ENCODE peak calls at places on chromosomes 12 and 14, in seven cellular contexts. C is IMR-90, L is cardiac muscle cell, M is tibial nerve, J is mammary epithelial cell, S is H9, Q is uterus. P is an unnamed sample.

GRCh38 chr14:68466491-68466977 is 326.3 kb downstream of the ZFP36L1 start:
- DNase-seq in M (no peak), J (peak; percentile 91), S (no peak), C (peak; percentile 92), L (peak; percentile 95), Q (no peak), P (peak; percentile 98)

GRCh38 chr14:76293221-76293620 is 82.7 kb upstream of the ESRRB start:
- DNase-seq in C (no peak), M (no peak), L (no peak), Q (no peak), J (no peak), S (no peak), P (no peak)

GRCh38 chr12:120851444-120851843 is 52.7 kb downstream of the SPPL3 start:
- DNase-seq in M (no peak), J (no peak), L (no peak), Q (no peak), C (no peak), S (no peak), P (no peak)

GRCh38 chr14:76133103-76133502 is 18.6 kb upstream of the GPATCH2L start:
- DNase-seq in J (peak; percentile 21), Q (no peak), S (peak; percentile 42), C (peak; percentile 24), L (peak; percentile 54), M (no peak), P (peak; percentile 26)

GRCh38 chr12:124375141-124375788 is 80.4 kb downstream of the RFLNA start:
- DNase-seq in M (no peak), S (no peak), Q (no peak), J (no peak), L (no peak), C (no peak), P (no peak)

GRCh38 chr12:116331876-116332275 is 54.4 kb upstream of the MED13L start:
- DNase-seq in L (no peak), S (no peak), J (no peak), Q (no peak), C (no peak), M (no peak), P (peak; percentile 79)

GRCh38 chr14:50311337-50311973 is 574 bp downstream of the L2HGDH start:
- DNase-seq in M (peak; percentile 19), C (no peak), Q (no peak), S (no peak), L (no peak), J (no peak), P (no peak)

GRCh38 chr14:94041551-94042346 is 15.6 kb downstream of the OTUB2 start:
- DNase-seq in C (peak; percentile 78), L (peak; percentile 82), Q (no peak), S (no peak), M (no peak), J (no peak), P (no peak)

GRCh38 chr12:129704232-129704830 is 199.5 kb downstream of the TMEM132D start:
- DNase-seq in J (no peak), Q (no peak), M (no peak), L (no peak), C (no peak), S (peak; percentile 61), P (no peak)

GRCh38 chr12:68393398-68393797 is 61.2 kb upstream of the MDM1 start:
- DNase-seq in L (no peak), Q (no peak), J (no peak), C (no peak), S (no peak), M (no peak), P (no peak)

GRCh38 chr12:88693837-88694445 is 113.7 kb upstream of the KITLG start:
- DNase-seq in J (peak; percentile 51), C (peak; percentile 65), S (no peak), Q (no peak), M (no peak), L (no peak), P (peak; percentile 52)

GRCh38 chr14:57299511-57299910 is 30.7 kb downstream of the AP5M1 start:
- DNase-seq in M (no peak), L (no peak), J (no peak), S (no peak), C (no peak), Q (no peak), P (no peak)

GRCh38 chr12:25557830-25558436 is 4.8 kb upstream of the LMNTD1 start:
- DNase-seq in Q (no peak), C (peak; percentile 43), S (no peak), L (peak; percentile 52), J (peak; percentile 45), M (peak; percentile 68), P (no peak)

GRCh38 chr12:86777335-86777734 is 521.1 kb upstream of the MGAT4C start:
- DNase-seq in Q (no peak), L (peak; percentile 19), J (no peak), C (no peak), S (no peak), M (no peak), P (no peak)

GRCh38 chr12:108308432-108308831 is 30.7 kb downstream of the CMKLR1 start:
- DNase-seq in C (no peak), M (no peak), L (no peak), Q (no peak), J (no peak), S (no peak), P (no peak)

GRCh38 chr14:44700184-44700583 is 193.1 kb upstream of the FSCB start:
- DNase-seq in M (no peak), Q (no peak), L (peak; percentile 43), J (no peak), C (peak; percentile 52), S (no peak), P (no peak)

GRCh38 chr12:1189163-1189562 is 198.1 kb downstream of the ERC1 start:
- DNase-seq in M (no peak), J (peak; percentile 94), Q (no peak), S (no peak), L (no peak), C (no peak), P (peak; percentile 87)

GRCh38 chr14:95497561-95498011 is 18.9 kb downstream of the SYNE3 start:
- DNase-seq in S (no peak), L (no peak), J (no peak), C (no peak), M (no peak), Q (no peak), P (no peak)

GRCh38 chr12:26648999-26649398 is 184.0 kb downstream of the ITPR2 start:
- DNase-seq in S (no peak), Q (no peak), C (no peak), J (peak; percentile 9), L (peak; percentile 27), M (no peak), P (no peak)

DNA sequence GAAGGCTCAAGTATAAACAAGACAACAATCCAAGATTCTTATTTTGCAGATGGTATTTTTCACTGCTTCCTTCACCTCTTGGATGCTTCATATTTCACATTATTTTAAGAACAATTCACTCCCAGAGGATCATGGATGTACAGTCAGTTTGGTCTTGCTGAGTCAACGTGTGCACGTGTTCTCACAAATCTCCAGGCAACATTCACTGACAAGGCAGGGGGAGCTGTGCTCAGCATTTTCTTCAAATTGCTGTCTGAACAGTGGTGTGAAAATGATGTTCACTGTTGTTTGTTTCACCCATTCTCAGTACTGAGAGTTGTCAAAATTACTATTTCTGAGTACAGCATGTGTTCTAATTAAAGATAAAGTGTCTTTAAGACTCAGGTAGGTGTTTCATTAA is 118.3 kb upstream of the SLC38A4 start:
- DNase-seq in S (no peak), L (peak; percentile 78), C (peak; percentile 82), M (no peak), J (peak; percentile 70), Q (no peak), P (peak; percentile 74)
- TF ChIP-seq CTCF in S (peak; percentile 25), L (peak; percentile 49), C (peak; percentile 33), M (no peak), J (no peak), Q (no peak), P (peak; percentile 63)

GRCh38 chr14:67127174-67127573 is 62.1 kb upstream of the GARIN2 start:
- DNase-seq in Q (no peak), M (no peak), C (no peak), S (no peak), J (no peak), L (no peak), P (no peak)
- H3K27me3 ChIP-seq in Q (no peaks in the 10 kb centered on the region), M (no peaks in the 10 kb centered on the region), C (no peaks in the 10 kb centered on the region), S (no peaks in the 10 kb centered on the region), J (no peaks in the 10 kb centered on the region), L (no peaks in the 10 kb centered on the region), P (no peaks in the 10 kb centered on the region)

GRCh38 chr14:72786377-72787350 is 107.2 kb downstream of the DPF3 start:
- DNase-seq in M (no peak), Q (no peak), S (no peak), L (no peak), C (no peak), J (no peak), P (no peak)

GRCh38 chr14:72788255-72788654 is 105.6 kb downstream of the DPF3 start:
- DNase-seq in L (no peak), S (no peak), C (no peak), J (no peak), M (no peak), Q (no peak), P (no peak)

GRCh38 chr14:72790887-72791566 is 102.9 kb downstream of the DPF3 start:
- DNase-seq in S (no peak), L (no peak), M (no peak), J (no peak), Q (no peak), C (no peak), P (no peak)

GRCh38 chr14:72788972-72789728 is 104.8 kb downstream of the DPF3 start:
- DNase-seq in S (no peak), L (no peak), M (no peak), J (no peak), C (no peak), Q (no peak), P (no peak)

DNA sequence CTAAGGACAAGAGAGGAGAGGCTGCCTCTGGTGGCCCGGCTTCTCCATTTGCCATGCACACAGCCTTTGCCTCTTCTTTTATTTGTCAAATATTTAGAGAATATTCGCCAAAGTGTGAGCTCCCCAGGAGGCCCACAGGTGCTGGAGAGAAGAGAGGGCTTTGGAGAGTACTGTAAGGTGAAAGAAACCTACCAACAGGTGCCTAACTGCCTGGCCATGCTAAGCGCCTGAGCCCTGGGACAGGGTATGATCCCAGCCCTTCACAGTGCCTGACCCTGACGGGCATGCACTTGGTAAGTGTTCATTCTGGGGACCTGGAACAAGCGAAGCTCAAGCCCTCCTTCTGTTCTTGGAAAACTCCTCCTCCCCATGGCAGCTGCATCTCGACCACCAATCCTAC is 106.1 kb downstream of the DPF3 start:
- DNase-seq in C (no peak), L (no peak), S (no peak), Q (no peak), M (no peak), J (no peak), P (no peak)
- H3K27ac ChIP-seq in C (no peak overlapping the region), L (peak overlapping the region; percentile 69), S (no peak overlapping the region), Q (no peak overlapping the region), M (no peak overlapping the region), J (no peak overlapping the region), P (no peak overlapping the region)

DNA sequence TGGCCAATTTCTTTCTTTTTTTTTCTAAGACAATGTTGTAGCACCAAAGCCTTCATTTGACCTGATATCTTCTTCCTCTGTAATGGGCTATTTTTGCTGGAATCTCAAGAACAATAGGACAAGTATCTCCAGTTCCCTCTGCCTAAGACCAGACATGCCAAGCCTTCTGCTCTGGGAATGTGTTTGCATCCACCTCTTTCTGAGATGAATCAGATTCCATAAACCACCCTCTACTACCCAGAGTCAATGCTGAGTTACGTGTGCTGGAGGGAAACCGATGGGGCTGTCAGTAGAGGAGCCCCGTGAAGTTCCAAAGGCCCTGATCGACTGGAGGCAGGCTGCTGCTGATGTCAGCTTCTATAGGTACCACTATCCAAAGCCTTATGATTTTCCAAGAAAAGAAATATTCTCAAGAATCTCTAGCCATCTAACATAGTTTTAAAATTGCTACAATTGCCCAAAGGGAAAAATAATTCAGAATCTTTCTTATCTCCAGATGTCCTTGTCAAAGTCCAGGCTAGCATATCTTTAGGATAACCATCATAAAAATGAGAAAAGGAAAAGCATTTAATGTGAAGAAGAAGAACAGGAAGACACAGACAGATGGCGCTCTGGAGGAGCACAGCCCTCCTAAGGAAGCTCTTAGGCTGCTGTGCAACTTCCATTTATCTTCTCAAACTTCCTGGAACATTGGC is 101.9 kb downstream of the SLC8A3 start:
- DNase-seq in C (peak; percentile 54), J (peak; percentile 13), M (no peak), L (peak; percentile 72), Q (no peak), S (peak; percentile 38), P (peak; percentile 25)
- TF ChIP-seq CTCF in C (peak; percentile 61), J (peak; percentile 57), M (no peak), L (peak; percentile 67), Q (no peak), S (peak; percentile 78), P (peak; percentile 74)

P was measured in foreskin keratinocyte.